ENCODE peak calls at places on chromosomes 1 and 21, in six cellular contexts. T, I, U, A, K and B are unnamed samples.
A peak's percentile ranks its signal among the peaks of the same experiment; 100 is the strongest.

GRCh38 chr1:115495603-115496002 is 146.2 kb upstream of the VANGL1 start:
- DNase-seq in T (no peak), I (no peak), U (no peak), A (peak; percentile 60), K (no peak), B (no peak)

GRCh38 chr1:176567190-176567794 is 104.3 kb downstream of the PAPPA2 start:
- DNase-seq in T (no peak), I (no peak), U (no peak), A (peak; percentile 83), K (no peak), B (no peak)

GRCh38 chr1:51569284-51570062 is 47.4 kb upstream of the OSBPL9 start:
- DNase-seq in T (no peak), I (peak; percentile 40), U (peak; percentile 97), A (peak; percentile 98), K (no peak), B (no peak)

GRCh38 chr1:94852758-94853157 is 32.6 kb downstream of the SLC44A3 start:
- DNase-seq in T (no peak), I (no peak), U (no peak), A (no peak), K (no peak), B (no peak)

GRCh38 chr1:183214021-183214970 is 28.2 kb downstream of the LAMC2 start:
- DNase-seq in T (no peak), I (no peak), U (no peak), A (no peak), K (no peak), B (no peak)

GRCh38 chr1:84603941-84604830 is 29.9 kb upstream of the CTBS start:
- DNase-seq in T (peak; percentile 30), I (no peak), U (peak; percentile 59), A (peak; percentile 97), K (no peak), B (no peak)

GRCh38 chr1:111214086-111214801 is 13.3 kb upstream of the CHI3L2 start:
- DNase-seq in T (no peak), I (no peak), U (no peak), A (no peak), K (no peak), B (no peak)

GRCh38 chr1:208207388-208208131 is 36.6 kb downstream of the PLXNA2 start:
- DNase-seq in T (no peak), I (peak; percentile 90), U (peak; percentile 69), A (no peak), K (peak; percentile 23), B (no peak)

GRCh38 chr1:187621961-187622360 is 793.2 kb downstream of the PLA2G4A start:
- DNase-seq in T (no peak), I (no peak), U (no peak), A (peak; percentile 23), K (no peak), B (no peak)

GRCh38 chr21:22535630-22536029 is 1537.4 kb downstream of the NCAM2 start:
- DNase-seq in T (no peak), I (no peak), U (no peak), A (no peak), K (no peak), B (no peak)

GRCh38 chr1:174713796-174714195 is 266.0 kb downstream of the GPR52 start:
- DNase-seq in T (no peak), I (no peak), U (no peak), A (no peak), K (no peak), B (no peak)

GRCh38 chr1:114024049-114024448 is 44.8 kb downstream of the OLFML3 start:
- DNase-seq in T (peak; percentile 81), I (no peak), U (peak; percentile 68), A (no peak), K (no peak), B (no peak)

GRCh38 chr1:178232949-178233348 is 139.0 kb downstream of the RASAL2 start:
- DNase-seq in T (no peak), I (no peak), U (no peak), A (no peak), K (no peak), B (no peak)

GRCh38 chr21:37393786-37394185 is 27.2 kb downstream of the DYRK1A start:
- DNase-seq in T (no peak), I (no peak), U (no peak), A (no peak), K (no peak), B (no peak)
- H3K4me1 ChIP-seq in T (peaks cover 29% of the 10 kb centered on the region), I (peaks cover 70% of the 10 kb centered on the region), U (peaks cover 8% of the 10 kb centered on the region), A (no peaks in the 10 kb centered on the region), K (peaks cover 34% of the 10 kb centered on the region), B (peaks cover 16% of the 10 kb centered on the region)

GRCh38 chr1:41108696-41109284 is 87.3 kb upstream of the SLFNL1 start:
- DNase-seq in T (no peak), I (no peak), U (no peak), A (no peak), K (peak; percentile 24), B (no peak)

GRCh38 chr1:41110721-41111120 is 89.2 kb upstream of the SLFNL1 start:
- DNase-seq in T (no peak), I (no peak), U (no peak), A (no peak), K (no peak), B (no peak)

GRCh38 chr1:41103761-41104160 is 82.2 kb upstream of the SLFNL1 start:
- DNase-seq in T (no peak), I (no peak), U (no peak), A (no peak), K (no peak), B (no peak)

DNA sequence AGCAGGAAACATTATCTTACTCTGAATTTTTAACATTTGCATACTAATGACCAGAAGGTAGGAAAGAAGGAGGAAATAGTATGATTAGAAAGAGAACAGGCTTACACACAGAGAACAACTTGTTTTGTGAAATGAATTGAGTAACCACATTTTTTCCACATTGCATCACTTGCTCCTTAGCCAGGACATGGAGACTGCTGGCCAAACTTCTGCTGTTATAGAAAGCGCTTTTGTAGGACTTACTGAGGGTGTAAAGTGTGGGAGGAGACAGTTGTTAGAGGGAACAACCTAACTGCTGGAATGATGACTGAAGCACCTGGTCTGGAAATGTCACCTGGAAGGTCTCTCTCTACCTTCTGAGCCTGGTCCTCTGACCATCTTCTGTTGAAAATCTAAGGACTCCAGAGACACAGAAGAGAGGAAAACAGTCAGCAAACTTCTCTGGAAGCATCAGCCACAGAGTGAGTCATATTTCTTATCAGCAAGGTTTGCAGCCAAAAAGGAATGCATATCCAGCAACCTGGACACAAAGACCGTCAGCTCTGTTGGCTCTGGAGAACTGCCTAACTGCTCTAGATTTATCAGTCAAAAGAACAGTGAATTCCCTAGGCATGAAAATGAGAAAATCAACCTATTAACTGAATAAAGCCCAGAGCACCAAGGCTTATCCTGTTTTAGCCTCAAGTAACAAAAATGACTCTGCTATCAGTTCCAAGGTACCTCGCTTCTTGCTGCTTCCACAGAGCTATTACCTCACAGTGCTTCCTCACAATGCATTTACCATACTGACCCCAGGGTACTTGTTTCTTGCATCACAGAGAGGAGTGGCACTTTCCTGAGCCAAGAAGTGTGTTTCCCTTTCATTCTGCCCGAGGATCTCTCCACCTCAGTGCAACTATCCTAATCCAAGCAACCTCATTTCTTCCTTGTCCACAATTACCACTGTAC is 88.1 kb upstream of the SLFNL1 start:
- DNase-seq in T (no peak), I (peak; percentile 49), U (peak; percentile 70), A (peak; percentile 83), K (peak; percentile 81), B (no peak)
- H3K4me3 ChIP-seq in T (no peak overlapping the region), I (no peak overlapping the region), U (no peak overlapping the region), A (peak overlapping the region; percentile 9), K (no peak overlapping the region), B (no peak overlapping the region)

GRCh38 chr21:44537930-44538911 is 1.8 kb downstream of the KRTAP10-1 start:
- DNase-seq in T (no peak), I (peak; percentile 21), U (no peak), A (no peak), K (no peak), B (no peak)

GRCh38 chr21:44540741-44541288 is 820 bp upstream of the KRTAP10-1 start:
- DNase-seq in T (no peak), I (no peak), U (no peak), A (no peak), K (no peak), B (no peak)

GRCh38 chr21:44539991-44540666 is at the start of gene KRTAP10-1:
- DNase-seq in T (no peak), I (no peak), U (no peak), A (no peak), K (no peak), B (no peak)

GRCh38 chr21:44535963-44536362 is 4.0 kb downstream of the KRTAP10-1 start:
- DNase-seq in T (no peak), I (no peak), U (no peak), A (no peak), K (no peak), B (no peak)

GRCh38 chr21:44539031-44539430 is 964 bp downstream of the KRTAP10-1 start:
- DNase-seq in T (no peak), I (no peak), U (no peak), A (no peak), K (no peak), B (no peak)
- H3K4me1 ChIP-seq in T (no peaks in the 10 kb centered on the region), I (no peaks in the 10 kb centered on the region), U (no peaks in the 10 kb centered on the region), A (no peaks in the 10 kb centered on the region), K (no peaks in the 10 kb centered on the region), B (no peaks in the 10 kb centered on the region)

DNA sequence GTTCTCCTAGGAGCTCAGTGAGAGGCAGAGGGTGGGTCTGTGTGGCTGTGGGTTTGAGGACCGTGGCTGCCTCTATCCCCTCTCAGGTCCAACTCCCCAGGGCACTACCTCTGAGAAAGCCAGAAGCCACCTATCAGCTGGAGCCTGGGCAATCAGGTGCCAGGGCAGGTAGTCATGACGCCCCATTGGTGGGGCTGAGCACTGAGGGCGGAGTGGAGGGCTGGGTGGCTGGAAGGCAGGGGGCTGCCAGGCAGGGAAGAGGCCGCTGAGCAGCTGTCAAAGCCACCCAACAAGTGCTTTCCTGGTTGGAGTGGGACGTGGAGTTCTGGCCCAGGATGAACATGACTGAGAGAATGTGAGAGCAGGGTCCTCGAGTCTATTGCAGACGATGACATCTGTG is 164.9 kb upstream of the AJAP1 start:
- DNase-seq in T (no peak), I (no peak), U (no peak), A (no peak), K (no peak), B (no peak)
- H3K4me3 ChIP-seq in T (no peak overlapping the region), I (no peak overlapping the region), U (no peak overlapping the region), A (no peak overlapping the region), K (no peak overlapping the region), B (no peak overlapping the region)

GRCh38 chr1:8396912-8397406 is 79.0 kb downstream of the SLC45A1 start:
- DNase-seq in T (no peak), I (no peak), U (peak; percentile 89), A (peak; percentile 97), K (peak; percentile 70), B (no peak)

GRCh38 chr1:8398086-8398485 is 80.2 kb downstream of the SLC45A1 start:
- DNase-seq in T (no peak), I (no peak), U (no peak), A (no peak), K (no peak), B (no peak)

GRCh38 chr1:8396083-8396911 is 78.4 kb downstream of the SLC45A1 start:
- DNase-seq in T (peak; percentile 76), I (no peak), U (peak; percentile 86), A (no peak), K (no peak), B (no peak)

GRCh38 chr1:8398677-8399076 is 80.8 kb downstream of the SLC45A1 start:
- DNase-seq in T (no peak), I (no peak), U (no peak), A (no peak), K (no peak), B (no peak)

GRCh38 chr1:8397511-8397910 is 79.6 kb downstream of the SLC45A1 start:
- DNase-seq in T (no peak), I (no peak), U (no peak), A (peak; percentile 51), K (no peak), B (no peak)
- H3K4me1 ChIP-seq in T (peaks cover 40% of the 10 kb centered on the region), I (peaks cover 38% of the 10 kb centered on the region), U (peaks cover 19% of the 10 kb centered on the region), A (peaks cover 53% of the 10 kb centered on the region), K (peaks cover 34% of the 10 kb centered on the region), B (peaks cover 12% of the 10 kb centered on the region)